ENCODE peak calls at places on chromosomes 13 and 19, in seven cellular contexts. Q is HepG2, W is SK-N-SH, E is K562, Y is GM12892, G is GM12878, R is H1. P is an unnamed sample.

GRCh38 chr19:56071151-56071550 is 49.9 kb downstream of the ZNF787 start:
- DNase-seq in Q (peak), W (peak), E (peak), Y (no peak), G (no peak), R (no peak), P (no peak)

GRCh38 chr13:97259787-97260641 is 37.9 kb downstream of the MBNL2 start:
- DNase-seq in Q (peak), W (no peak), E (peak), Y (no peak), G (no peak), R (no peak), P (no peak)

GRCh38 chr13:96492758-96493157 is 402.9 kb downstream of the HS6ST3 start:
- DNase-seq in Q (no peak), W (no peak), E (no peak), Y (no peak), G (no peak), R (no peak), P (no peak)

GRCh38 chr19:9848060-9848459 is 12.9 kb downstream of the PIN1 start:
- DNase-seq in Q (no peak), W (peak), E (no peak), Y (no peak), G (no peak), R (no peak), P (no peak)

GRCh38 chr13:113043931-113044330 is 61.7 kb upstream of the F7 start:
- DNase-seq in Q (no peak), W (no peak), E (no peak), Y (no peak), G (no peak), R (no peak), P (no peak)

GRCh38 chr13:41827507-41828213 is 133.2 kb downstream of the VWA8 start:
- DNase-seq in Q (no peak), W (no peak), E (no peak), Y (no peak), G (no peak), R (no peak), P (no peak)

GRCh38 chr13:63435668-63436275 is 2020.1 kb upstream of the PCDH20 start:
- DNase-seq in Q (no peak), W (no peak), E (no peak), Y (no peak), G (no peak), R (no peak), P (no peak)

GRCh38 chr13:113192902-113193301 is 15.6 kb downstream of the PCID2 start:
- DNase-seq in Q (no peak), W (no peak), E (no peak), Y (no peak), G (no peak), R (no peak), P (no peak)

GRCh38 chr13:98775844-98776598 is 23.5 kb upstream of the SLC15A1 start:
- DNase-seq in Q (peak), W (no peak), E (peak), Y (no peak), G (no peak), R (no peak), P (no peak)

GRCh38 chr19:35202722-35203674 is 25.5 kb downstream of the FAM187B start:
- DNase-seq in Q (no peak), W (no peak), E (no peak), Y (no peak), G (no peak), R (peak), P (no peak)

GRCh38 chr19:4183967-4184717 is 1.7 kb downstream of the ANKRD24 start:
- DNase-seq in Q (no peak), W (no peak), E (peak), Y (no peak), G (no peak), R (no peak), P (no peak)

GRCh38 chr19:35115538-35115951 is at the start of gene FXYD3:
- DNase-seq in Q (no peak), W (no peak), E (no peak), Y (no peak), G (no peak), R (no peak), P (no peak)

GRCh38 chr19:45800009-45800553 is 7.4 kb upstream of the DMWD start:
- DNase-seq in Q (no peak), W (no peak), E (no peak), Y (no peak), G (no peak), R (no peak), P (no peak)

GRCh38 chr13:33052446-33052845 is 36.2 kb downstream of the KL start:
- DNase-seq in Q (no peak), W (no peak), E (no peak), Y (no peak), G (no peak), R (no peak), P (no peak)

GRCh38 chr13:70985371-70985770 is 877.1 kb upstream of the KLHL1 start:
- DNase-seq in Q (no peak), W (no peak), E (no peak), Y (no peak), G (no peak), R (no peak), P (no peak)

GRCh38 chr19:1065606-1066109 is 1.3 kb upstream of the ARHGAP45 start:
- DNase-seq in Q (no peak), W (no peak), E (no peak), Y (no peak), G (no peak), R (no peak), P (no peak)

GRCh38 chr13:19058566-19058965 is 123.1 kb downstream of the TUBA3C start:
- DNase-seq in Q (no peak), W (no peak), E (no peak), Y (no peak), G (no peak), R (no peak), P (no peak)

GRCh38 chr19:10551698-10552301 is 8.1 kb downstream of the ATG4D start:
- DNase-seq in Q (no peak), W (no peak), E (no peak), Y (no peak), G (no peak), R (no peak), P (no peak)

GRCh38 chr19:29543381-29543780 is 17.6 kb downstream of the VSTM2B start:
- DNase-seq in Q (no peak), W (no peak), E (no peak), Y (no peak), G (no peak), R (no peak), P (no peak)

GRCh38 chr13:64551755-64552154 is 2678.4 kb downstream of the PCDH9 start:
- DNase-seq in Q (no peak), W (no peak), E (no peak), Y (no peak), G (no peak), R (no peak), P (no peak)

GRCh38 chr13:77386880-77387606 is 60.1 kb upstream of the MYCBP2 start:
- DNase-seq in Q (no peak), W (no peak), E (no peak), Y (no peak), G (no peak), R (no peak), P (no peak)

GRCh38 chr13:49357694-49358093 is 86.2 kb downstream of the CAB39L start:
- DNase-seq in Q (no peak), W (no peak), E (no peak), Y (no peak), G (no peak), R (no peak), P (no peak)

GRCh38 chr13:113398963-113399754 is 35.2 kb upstream of the GRTP1 start:
- DNase-seq in Q (no peak), W (no peak), E (no peak), Y (no peak), G (no peak), R (no peak), P (no peak)

GRCh38 chr19:29850482-29850881 is 38.7 kb downstream of the CCNE1 start:
- DNase-seq in Q (peak), W (no peak), E (no peak), Y (no peak), G (no peak), R (no peak), P (no peak)

GRCh38 chr13:88063741-88064140 is 392.6 kb downstream of the SLITRK5 start:
- DNase-seq in Q (no peak), W (no peak), E (no peak), Y (no peak), G (no peak), R (no peak), P (no peak)

GRCh38 chr13:45472171-45472705 is 7.5 kb downstream of the COG3 start:
- DNase-seq in Q (no peak), W (no peak), E (no peak), Y (no peak), G (no peak), R (no peak), P (no peak)

GRCh38 chr13:82011355-82011754 is 1670.4 kb upstream of the SPRY2 start:
- DNase-seq in Q (no peak), W (no peak), E (no peak), Y (no peak), G (no peak), R (no peak), P (no peak)

GRCh38 chr13:41700790-41701310 is 243.5 kb downstream of the RGCC start:
- DNase-seq in Q (no peak), W (peak), E (no peak), Y (no peak), G (no peak), R (no peak), P (no peak)

GRCh38 chr19:5434970-5435641 is 20.1 kb upstream of the ZNRF4 start:
- DNase-seq in Q (peak), W (no peak), E (peak), Y (no peak), G (no peak), R (no peak), P (no peak)

GRCh38 chr13:90622547-90622946 is 724.9 kb upstream of the MIR17HG start:
- DNase-seq in Q (no peak), W (no peak), E (peak), Y (no peak), G (no peak), R (no peak), P (no peak)

GRCh38 chr19:52212572-52213255 is 22.9 kb downstream of the PPP2R1A start:
- DNase-seq in Q (no peak), W (no peak), E (no peak), Y (no peak), G (no peak), R (no peak), P (no peak)
- TF ChIP-seq POLR2AphosphoS5 in Q (no peak), W (no peak), E (no peak), Y (no peak), G (no peak), R (no peak), P (no peak)

GRCh38 chr19:19171821-19172532 is 1.9 kb upstream of the MEF2B start:
- DNase-seq in Q (peak), W (no peak), E (peak), Y (no peak), G (no peak), R (no peak), P (no peak)
- TF ChIP-seq TAF1 in Q (peak), W (no peak), E (no peak), Y (no peak), G (no peak), R (no peak), P (no peak)

GRCh38 chr19:47123406-47123805 is 7.2 kb upstream of the SAE1 start:
- DNase-seq in Q (no peak), W (no peak), E (no peak), Y (no peak), G (no peak), R (no peak), P (no peak)

GRCh38 chr19:47122359-47123335 is 8.0 kb upstream of the SAE1 start:
- DNase-seq in Q (peak), W (no peak), E (no peak), Y (no peak), G (no peak), R (no peak), P (no peak)

GRCh38 chr19:47129579-47129978 is 1.1 kb upstream of the SAE1 start:
- DNase-seq in Q (no peak), W (no peak), E (no peak), Y (no peak), G (no peak), R (no peak), P (no peak)

GRCh38 chr19:47124937-47125668 is 5.5 kb upstream of the SAE1 start:
- DNase-seq in Q (peak), W (peak), E (peak), Y (peak), G (no peak), R (no peak), P (peak)

GRCh38 chr19:47125669-47125938 is 5.0 kb upstream of the SAE1 start:
- DNase-seq in Q (no peak), W (no peak), E (no peak), Y (no peak), G (no peak), R (no peak), P (no peak)
- TF ChIP-seq POLR2AphosphoS5 in Q (no peak), W (no peak), E (no peak), Y (no peak), G (no peak), R (no peak), P (no peak)

GRCh38 chr19:48836089-48837017 is at the start of gene HSD17B14:
- DNase-seq in Q (no peak), W (peak), E (peak), Y (no peak), G (no peak), R (peak), P (no peak)
- TF ChIP-seq TAF1 in Q (no peak), W (no peak), E (no peak), Y (no peak), G (no peak), R (peak), P (no peak)